ENCODE peak calls at places on chromosome 12, in eight cellular contexts. S, T, L, V, C, U, M and Q are unnamed samples.

GRCh38 chr12:67382206-67382871 is 113.2 kb downstream of the CAND1 start:
- DNase-seq in S (no peak), T (no peak), L (peak), V (no peak), C (no peak), U (no peak), M (no peak), Q (no peak)

GRCh38 chr12:49293056-49293956 is 1.6 kb upstream of the PRPH start:
- DNase-seq in S (no peak), T (no peak), L (no peak), V (no peak), C (no peak), U (no peak), M (no peak), Q (no peak)

GRCh38 chr12:129696952-129697351 is 206.9 kb downstream of the TMEM132D start:
- DNase-seq in S (no peak), T (no peak), L (no peak), V (no peak), C (no peak), U (no peak), M (no peak), Q (no peak)

GRCh38 chr12:21296751-21297406 is 37.8 kb downstream of the SLCO1A2 start:
- DNase-seq in S (no peak), T (peak), L (no peak), V (no peak), C (peak), U (no peak), M (no peak), Q (no peak)

GRCh38 chr12:110578522-110579238 is 4.4 kb downstream of the PPTC7 start:
- DNase-seq in S (no peak), T (no peak), L (no peak), V (no peak), C (no peak), U (no peak), M (no peak), Q (no peak)

GRCh38 chr12:64457036-64457435 is 5.1 kb downstream of the TBK1 start:
- DNase-seq in S (peak), T (peak), L (no peak), V (no peak), C (no peak), U (no peak), M (no peak), Q (no peak)

GRCh38 chr12:111448831-111449790 is 43.4 kb downstream of the SH2B3 start:
- DNase-seq in S (no peak), T (no peak), L (no peak), V (no peak), C (no peak), U (no peak), M (no peak), Q (no peak)

GRCh38 chr12:20829919-20830318 is 19.4 kb downstream of the SLCO1B3 start:
- DNase-seq in S (no peak), T (no peak), L (no peak), V (no peak), C (no peak), U (no peak), M (no peak), Q (no peak)

GRCh38 chr12:23197266-23197665 is 572.3 kb downstream of the ETNK1 start:
- DNase-seq in S (no peak), T (no peak), L (no peak), V (no peak), C (no peak), U (no peak), M (no peak), Q (no peak)

GRCh38 chr12:124861492-124861891 is 2.2 kb downstream of the SCARB1 start:
- DNase-seq in S (no peak), T (no peak), L (no peak), V (peak), C (peak), U (no peak), M (peak), Q (no peak)

GRCh38 chr12:19196959-19197630 is 67.6 kb downstream of the PLEKHA5 start:
- DNase-seq in S (no peak), T (peak), L (no peak), V (no peak), C (no peak), U (no peak), M (no peak), Q (no peak)